ENCODE peak calls at places on chromosomes 13 and 19, in eight cellular contexts. E is HCT116, L is tibial artery, W is Calu3, K is right atrium auricular region, T is body of pancreas, B is upper lobe of right lung, P is thoracic aorta. S is an unnamed sample.

GRCh38 chr13:38821753-38822551 is 135.1 kb downstream of the FREM2 start:
- DNase-seq in E (no peak), L (no peak), W (peak), K (no peak), T (no peak), B (no peak), P (no peak), S (no peak)

GRCh38 chr13:108508263-108508662 is 121.1 kb upstream of the MYO16 start:
- DNase-seq in E (peak), L (no peak), W (peak), K (no peak), T (no peak), B (no peak), P (no peak), S (no peak)

GRCh38 chr19:28823338-28823961 is 389.5 kb downstream of the UQCRFS1 start:
- DNase-seq in E (no peak), L (no peak), W (no peak), K (no peak), T (no peak), B (no peak), P (no peak), S (no peak)

GRCh38 chr13:21884299-21884878 is 213.5 kb downstream of the FGF9 start:
- DNase-seq in E (no peak), L (no peak), W (no peak), K (no peak), T (no peak), B (no peak), P (no peak), S (no peak)

GRCh38 chr13:75452564-75452963 is 29.4 kb downstream of the TBC1D4 start:
- DNase-seq in E (no peak), L (no peak), W (no peak), K (no peak), T (no peak), B (no peak), P (no peak), S (no peak)

GRCh38 chr13:106530209-106530906 is 5.1 kb downstream of the EFNB2 start:
- DNase-seq in E (no peak), L (no peak), W (no peak), K (no peak), T (no peak), B (no peak), P (no peak), S (no peak)

GRCh38 chr19:677601-678380 is 1.6 kb downstream of the FSTL3 start:
- DNase-seq in E (no peak), L (no peak), W (no peak), K (no peak), T (peak), B (peak), P (no peak), S (no peak)

GRCh38 chr13:23796546-23796945 is 92.7 kb downstream of the MIPEP start:
- DNase-seq in E (no peak), L (no peak), W (no peak), K (no peak), T (no peak), B (no peak), P (no peak), S (no peak)

GRCh38 chr19:31553844-31554215 is 204.6 kb upstream of the TSHZ3 start:
- DNase-seq in E (no peak), L (no peak), W (no peak), K (no peak), T (no peak), B (no peak), P (no peak), S (no peak)

GRCh38 chr19:31553112-31553843 is 204.0 kb upstream of the TSHZ3 start:
- DNase-seq in E (no peak), L (no peak), W (no peak), K (no peak), T (no peak), B (no peak), P (no peak), S (no peak)

GRCh38 chr19:31559494-31559893 is 210.3 kb upstream of the TSHZ3 start:
- DNase-seq in E (no peak), L (no peak), W (no peak), K (no peak), T (no peak), B (no peak), P (no peak), S (no peak)

GRCh38 chr19:31554360-31554759 is 205.1 kb upstream of the TSHZ3 start:
- DNase-seq in E (no peak), L (no peak), W (no peak), K (no peak), T (no peak), B (no peak), P (no peak), S (no peak)

DNA sequence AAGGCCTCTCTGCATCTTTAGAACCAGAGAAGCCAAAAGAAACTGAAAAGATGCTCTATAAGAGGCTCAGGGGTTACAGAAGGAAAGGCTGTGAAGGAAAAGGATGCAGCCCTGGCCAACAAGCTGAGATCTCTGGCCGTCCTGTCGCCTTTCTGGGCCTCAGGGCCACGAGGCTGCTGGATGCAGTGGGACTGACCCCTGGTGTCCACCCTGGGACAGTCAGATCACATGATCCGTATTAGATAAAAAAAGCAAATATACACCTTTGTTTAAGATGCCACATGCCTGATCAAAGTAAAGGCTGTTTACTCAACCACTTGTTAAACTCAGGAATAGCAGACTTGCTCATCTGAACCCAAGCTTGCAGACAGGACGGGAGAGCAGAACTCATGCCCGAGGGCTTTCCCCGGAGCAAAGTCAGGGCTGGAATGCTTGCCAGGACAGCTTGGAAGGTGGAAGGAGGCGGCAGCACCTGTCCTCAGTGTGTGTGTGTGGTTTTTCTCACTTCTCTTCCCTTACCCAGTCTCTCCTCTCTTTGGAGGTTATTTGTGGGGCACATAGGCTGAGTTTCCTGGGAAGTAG is 206.5 kb upstream of the TSHZ3 start:
- DNase-seq in E (no peak), L (no peak), W (no peak), K (no peak), T (no peak), B (no peak), P (no peak), S (no peak)
- TF ChIP-seq CTCF in E (no peak), L (no peak), W (no peak), K (no peak), T (no peak), B (no peak), P (no peak), S (peak)

DNA sequence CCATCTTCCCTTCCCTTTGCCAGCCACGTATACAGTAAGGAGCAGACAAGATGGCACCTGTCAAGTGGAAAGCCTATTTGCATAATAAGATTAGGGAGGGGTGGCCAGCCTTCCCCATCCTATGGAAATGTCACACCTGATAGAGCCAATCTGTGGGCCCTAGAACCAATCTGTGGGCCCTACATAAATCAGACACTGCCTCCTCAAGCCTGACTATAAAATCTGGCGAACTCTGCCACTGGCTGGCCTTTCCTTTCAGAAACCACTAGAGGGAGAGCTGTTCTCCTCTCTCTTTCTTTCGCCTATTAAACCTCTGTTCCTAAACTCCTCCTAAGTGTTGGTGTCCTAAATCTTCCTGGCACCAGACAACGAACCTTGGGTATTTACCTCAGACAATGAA is 231.5 kb upstream of the KLHL1 start:
- DNase-seq in E (peak), L (no peak), W (no peak), K (no peak), T (peak), B (no peak), P (no peak), S (no peak)
- TF ChIP-seq CTCF in E (no peak), L (no peak), W (no peak), K (no peak), T (peak), B (no peak), P (no peak), S (peak)

GRCh38 chr13:36728006-36728405 is 54.2 kb downstream of the SERTM1 start:
- DNase-seq in E (no peak), L (no peak), W (no peak), K (no peak), T (no peak), B (no peak), P (no peak), S (no peak)

GRCh38 chr13:36725936-36726335 is 52.1 kb downstream of the SERTM1 start:
- DNase-seq in E (no peak), L (no peak), W (no peak), K (no peak), T (no peak), B (no peak), P (no peak), S (no peak)

GRCh38 chr13:36718146-36718545 is 44.3 kb downstream of the SERTM1 start:
- DNase-seq in E (no peak), L (no peak), W (no peak), K (no peak), T (no peak), B (no peak), P (no peak), S (no peak)

GRCh38 chr13:36718686-36719085 is 44.9 kb downstream of the SERTM1 start:
- DNase-seq in E (no peak), L (no peak), W (no peak), K (no peak), T (no peak), B (no peak), P (no peak), S (no peak)

DNA sequence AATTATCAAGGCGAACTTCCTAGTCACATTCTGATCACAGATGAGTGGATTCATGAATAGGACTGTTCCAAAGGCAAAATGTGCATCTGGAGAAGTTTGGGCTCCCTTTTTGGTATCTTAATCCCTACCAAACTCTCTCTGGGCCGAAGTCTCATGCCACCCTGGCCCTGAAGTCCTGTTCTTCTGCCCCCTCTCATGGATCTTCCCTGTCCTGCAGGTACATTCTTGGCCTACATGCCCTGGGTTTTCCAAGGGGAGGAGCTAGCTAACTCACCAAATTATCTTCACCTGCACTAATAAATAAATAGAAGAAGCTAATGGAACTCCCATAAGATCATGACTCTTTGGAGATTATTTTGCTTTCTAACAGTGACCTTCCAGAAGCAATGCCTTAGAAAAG is 50.3 kb downstream of the SERTM1 start:
- DNase-seq in E (no peak), L (no peak), W (no peak), K (no peak), T (no peak), B (no peak), P (no peak), S (no peak)
- TF ChIP-seq CTCF in E (no peak), L (no peak), W (no peak), K (no peak), T (no peak), B (no peak), P (no peak), S (no peak)

DNA sequence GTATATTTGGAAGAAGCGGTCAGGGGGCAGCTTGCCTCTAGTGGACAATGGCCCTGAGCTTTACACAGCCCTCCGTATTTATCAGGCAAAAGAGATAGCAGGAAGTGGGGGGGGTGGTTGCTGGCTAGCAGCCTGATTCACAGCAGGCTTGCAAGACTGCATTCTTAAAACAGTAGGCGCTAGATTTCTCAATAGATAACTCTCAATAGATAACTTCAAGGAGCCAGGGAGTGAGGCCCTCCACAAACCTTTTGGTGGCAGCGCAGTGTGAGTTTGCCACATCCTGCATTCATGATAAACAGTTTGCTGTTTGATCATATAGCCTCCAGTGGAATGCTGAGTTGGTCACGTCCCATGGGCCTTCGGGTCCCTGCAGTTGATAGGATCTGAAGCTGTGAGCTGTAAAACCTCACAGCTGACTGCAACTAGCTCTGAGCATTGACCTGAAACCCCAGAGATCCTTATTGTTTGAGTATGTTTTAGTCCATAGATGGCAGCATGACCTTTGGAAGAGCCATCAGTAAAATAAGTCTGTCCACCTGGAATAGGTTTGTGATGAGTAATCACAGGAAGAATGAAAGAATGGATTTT is 12.2 kb downstream of the FPR3 start:
- DNase-seq in E (no peak), L (no peak), W (no peak), K (no peak), T (peak), B (no peak), P (no peak), S (no peak)
- TF ChIP-seq CTCF in E (no peak), L (no peak), W (no peak), K (no peak), T (no peak), B (no peak), P (no peak), S (no peak)

GRCh38 chr13:69524459-69525155 is 583.0 kb upstream of the ATXN8OS start:
- DNase-seq in E (no peak), L (no peak), W (no peak), K (no peak), T (no peak), B (no peak), P (no peak), S (no peak)
- TF ChIP-seq CTCF in E (no peak), L (no peak), W (no peak), K (no peak), T (peak), B (peak), P (no peak), S (peak)

DNA sequence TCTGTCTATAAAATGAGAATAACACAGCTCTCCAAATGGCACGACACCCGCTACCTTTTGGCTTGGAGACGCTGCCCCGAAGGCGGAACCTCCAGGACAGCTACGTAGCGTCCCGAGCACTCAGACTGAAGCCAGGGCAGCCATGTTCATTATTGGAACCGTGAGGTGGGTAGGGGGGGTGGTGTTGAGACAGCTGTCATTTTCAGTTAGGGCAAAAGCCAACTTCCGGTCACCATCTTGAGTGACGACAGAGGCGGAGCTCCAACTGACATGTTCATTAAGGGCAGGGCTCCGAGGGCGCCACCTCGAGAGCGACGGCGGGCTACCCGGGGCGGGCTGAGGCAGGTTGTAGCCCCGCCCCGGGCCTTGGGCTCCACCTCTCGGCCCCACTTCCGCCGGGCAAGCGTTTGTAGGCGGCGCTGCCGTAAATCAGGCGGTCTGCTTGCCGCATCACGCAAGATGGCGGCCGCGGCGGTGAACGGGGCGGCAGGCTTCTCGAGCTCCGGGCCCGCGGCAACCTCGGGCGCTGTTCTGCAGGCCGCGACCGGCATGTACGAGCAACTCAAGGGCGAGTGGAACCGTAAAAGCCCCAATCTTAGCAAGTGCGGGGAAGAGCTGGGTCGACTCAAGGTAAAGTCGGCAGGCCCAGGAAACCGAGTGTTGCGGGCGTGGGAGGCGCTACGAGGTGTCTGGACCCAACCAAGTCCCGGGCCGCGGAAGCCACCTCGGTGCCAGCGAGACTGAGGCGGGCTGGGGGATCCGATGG is at the start of gene PSMD8:
- DNase-seq in E (peak), L (peak), W (peak), K (peak), T (peak), B (peak), P (peak), S (peak)
- TF ChIP-seq CTCF in E (no peak), L (peak), W (peak), K (no peak), T (peak), B (peak), P (no peak), S (peak)

DNA sequence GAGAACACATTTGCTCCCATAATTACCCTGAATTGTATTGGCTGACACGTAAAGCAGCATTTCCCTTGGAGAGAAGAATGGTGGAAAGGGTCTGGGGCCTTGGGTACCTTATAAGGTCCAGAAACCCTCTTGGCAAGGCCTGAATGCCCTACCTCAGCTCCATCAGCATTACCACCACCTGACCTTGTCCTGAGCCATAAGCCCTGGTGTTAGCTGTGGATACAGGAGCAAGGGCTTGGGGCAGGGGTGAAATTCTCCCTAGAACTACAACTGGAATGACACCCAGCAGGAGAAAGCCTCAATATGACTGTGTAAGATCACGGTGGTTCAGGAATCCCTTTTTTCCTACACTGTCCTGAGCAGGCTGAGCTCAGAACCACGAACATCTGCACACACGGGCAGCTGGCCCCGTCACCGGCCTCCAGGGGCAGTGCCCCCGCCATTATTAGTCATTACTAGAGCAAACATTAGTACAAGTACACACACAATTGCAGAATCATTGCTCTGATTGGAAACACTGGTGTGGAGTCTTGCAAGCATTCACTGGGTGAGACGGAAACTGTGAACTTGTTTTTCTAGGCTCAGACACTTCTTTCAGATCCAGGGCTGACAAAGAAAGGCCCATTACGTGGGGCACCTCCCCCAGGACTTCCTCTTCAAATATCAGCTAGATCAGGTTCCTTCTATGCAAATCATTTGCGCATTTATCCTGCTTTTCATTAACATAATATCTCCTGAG is 26.7 kb upstream of the MTIF3 start:
- DNase-seq in E (no peak), L (no peak), W (peak), K (peak), T (peak), B (no peak), P (no peak), S (no peak)
- TF ChIP-seq CTCF in E (no peak), L (no peak), W (no peak), K (no peak), T (no peak), B (no peak), P (no peak), S (no peak)

GRCh38 chr13:62525652-62526051 is 1110.0 kb upstream of the PCDH20 start:
- DNase-seq in E (no peak), L (no peak), W (no peak), K (no peak), T (no peak), B (no peak), P (no peak), S (no peak)
- TF ChIP-seq CTCF in E (no peak), L (no peak), W (no peak), K (no peak), T (no peak), B (no peak), P (no peak), S (no peak)

GRCh38 chr19:42546831-42547500 is 18.7 kb upstream of the CEACAM1 start:
- DNase-seq in E (no peak), L (no peak), W (no peak), K (no peak), T (no peak), B (no peak), P (no peak), S (no peak)
- TF ChIP-seq CTCF in E (no peak), L (no peak), W (no peak), K (no peak), T (no peak), B (no peak), P (no peak), S (no peak)

S was measured in type B pancreatic cell.